ENCODE peak calls at places on chromosomes 16 and 17, in six cellular contexts. B is SHP77; G is HCT116; E is HEK293T; P is activated CD8-positive, alpha-beta T cell treated with anti-CD3 and anti-CD28 coated beads for 36 hours; O is WTC11. H is an unnamed sample.

GRCh38 chr17:77429985-77430752 is 289.4 kb downstream of the SEC14L1 start:
- DNase-seq in B (peak), P (peak), O (peak), G (peak), E (peak), H (peak)

GRCh38 chr16:80938035-80938927 is 68.4 kb downstream of the CMC2 start:
- DNase-seq in P (no peak), B (no peak), G (peak), E (peak), O (no peak), H (peak)

GRCh38 chr17:50865060-50865867 is 890 bp downstream of the TOB1 start:
- DNase-seq in P (peak), B (peak), E (no peak), G (peak), O (peak), H (no peak)

GRCh38 chr16:50040710-50041109 is 15.7 kb downstream of the CNEP1R1 start:
- DNase-seq in O (no peak), B (no peak), P (no peak), E (no peak), G (no peak), H (no peak)

GRCh38 chr16:28186752-28187151 is 25.0 kb downstream of the XPO6 start:
- DNase-seq in B (no peak), E (no peak), G (no peak), O (no peak), P (peak), H (no peak)

GRCh38 chr17:35286120-35286781 is 43.4 kb downstream of the SLFN5 start:
- DNase-seq in E (no peak), P (peak), G (no peak), B (no peak), O (no peak), H (no peak)

GRCh38 chr17:72175787-72176515 is 55.1 kb downstream of the SOX9 start:
- DNase-seq in E (no peak), B (no peak), O (no peak), P (no peak), G (no peak), H (no peak)

GRCh38 chr16:10835281-10835931 is 16.8 kb upstream of the TVP23A start:
- DNase-seq in B (no peak), E (no peak), P (peak), O (no peak), G (no peak), H (no peak)

GRCh38 chr16:52548261-52549010 is 1.5 kb upstream of the TOX3 start:
- DNase-seq in P (no peak), O (peak), B (no peak), E (no peak), G (no peak), H (no peak)

GRCh38 chr17:2034806-2035548 is 5.0 kb downstream of the DPH1 start:
- DNase-seq in E (no peak), G (no peak), P (no peak), O (no peak), B (no peak), H (no peak)